ENCODE peak calls at places on chromosomes 1 and 21, in eight cellular contexts. O is GM12864, S is astrocyte of the spinal cord, L is colonic mucosa, X is GM10248, B is ELR, N is D341Med, E is head of caudate nucleus. U is an unnamed sample.

GRCh38 chr21:15063081-15063820 is 1.5 kb downstream of the NRIP1 start:
- DNase-seq in N (no peak), X (no peak), E (peak), O (no peak), B (peak), S (peak), L (peak), U (no peak)

GRCh38 chr1:45381243-45381642 is 41.0 kb upstream of the MUTYH start:
- DNase-seq in O (no peak), N (no peak), L (no peak), E (no peak), X (no peak), B (no peak), S (no peak), U (no peak)

GRCh38 chr1:47507921-47508894 is 70.4 kb downstream of the FOXD2 start:
- DNase-seq in X (peak), E (peak), S (no peak), O (no peak), L (peak), N (peak), B (peak), U (peak)

GRCh38 chr1:246043556-246043955 is 463.5 kb downstream of the SMYD3 start:
- DNase-seq in B (no peak), S (peak), L (no peak), N (no peak), E (no peak), O (no peak), X (no peak), U (no peak)

GRCh38 chr1:244113532-244114320 is 62.6 kb downstream of the ZBTB18 start:
- DNase-seq in B (peak), E (no peak), N (no peak), O (no peak), S (no peak), L (no peak), X (no peak), U (no peak)

GRCh38 chr1:116270316-116271057 is 102.6 kb upstream of the ATP1A1 start:
- DNase-seq in B (no peak), X (no peak), S (no peak), L (no peak), N (no peak), E (no peak), O (no peak), U (no peak)

GRCh38 chr1:153763365-153764225 is 11.6 kb upstream of the SLC27A3 start:
- DNase-seq in E (peak), S (no peak), O (no peak), L (no peak), X (no peak), N (no peak), B (no peak), U (no peak)

GRCh38 chr1:20486457-20487235 is 636 bp upstream of the CAMK2N1 start:
- DNase-seq in S (peak), N (peak), E (peak), O (no peak), B (peak), X (no peak), L (peak), U (peak)

GRCh38 chr1:246001142-246001812 is 505.8 kb downstream of the SMYD3 start:
- DNase-seq in B (no peak), E (no peak), O (no peak), L (no peak), N (no peak), X (no peak), S (peak), U (no peak)

GRCh38 chr1:151012684-151013471 is 4.6 kb downstream of the PRUNE1 start:
- DNase-seq in N (no peak), E (no peak), X (no peak), S (no peak), O (no peak), B (no peak), L (peak), U (peak)

U was measured in mucosa of descending colon.